ENCODE peak calls at places on chromosomes 6 and 20, in six cellular contexts. H is SK-N-DZ, K is GM12878, A is HFFc6, G is NCI-H774, O is endodermal cell. E is an unnamed sample.

GRCh38 chr20:50120935-50121693 is 8.2 kb upstream of the UBE2V1 start:
- DNase-seq in A (peak), K (no peak), O (peak), G (peak), H (peak), E (peak)

GRCh38 chr6:34207695-34208443 is 28.8 kb upstream of the HMGA1 start:
- DNase-seq in K (no peak), A (no peak), H (no peak), O (no peak), G (no peak), E (no peak)

GRCh38 chr20:23128461-23129125 is 42.5 kb upstream of the CD93 start:
- DNase-seq in O (no peak), A (no peak), K (no peak), H (no peak), G (no peak), E (no peak)

GRCh38 chr20:36775196-36775595 is 1.6 kb upstream of the DSN1 start:
- DNase-seq in G (no peak), K (no peak), H (no peak), A (no peak), O (no peak), E (no peak)

GRCh38 chr6:81216668-81217067 is 535.8 kb downstream of the TENT5A start:
- DNase-seq in K (no peak), G (no peak), O (no peak), A (no peak), H (peak), E (no peak)

GRCh38 chr6:50240986-50241385 is 191.3 kb upstream of the DEFB112 start:
- DNase-seq in O (no peak), K (no peak), G (no peak), H (no peak), A (no peak), E (no peak)

GRCh38 chr6:14092861-14093789 is 24.4 kb upstream of the CD83 start:
- DNase-seq in K (no peak), O (no peak), G (no peak), H (no peak), A (no peak), E (no peak)

GRCh38 chr20:32743237-32744112 is at the start of gene COMMD7:
- DNase-seq in H (peak), K (peak), O (peak), G (peak), A (peak), E (peak)

GRCh38 chr6:45947807-45948206 is 67.9 kb downstream of the CLIC5 start:
- DNase-seq in A (no peak), G (no peak), K (no peak), O (no peak), H (no peak), E (no peak)

GRCh38 chr20:62485062-62485700 is 9.4 kb upstream of the GATA5 start:
- DNase-seq in H (no peak), O (no peak), A (no peak), K (no peak), G (no peak), E (no peak)

GRCh38 chr6:44353336-44353735 is 10.9 kb downstream of the SPATS1 start:
- DNase-seq in A (no peak), O (no peak), G (no peak), K (no peak), H (no peak), E (no peak)

GRCh38 chr20:38730167-38730988 is 6.1 kb downstream of the SLC32A1 start:
- DNase-seq in G (no peak), A (no peak), H (no peak), O (peak), K (no peak), E (no peak)

GRCh38 chr6:71887006-71887743 is 825 bp downstream of the RIMS1 start:
- DNase-seq in G (no peak), H (peak), K (no peak), O (no peak), A (no peak), E (no peak)

GRCh38 chr20:9912858-9913434 is 74.1 kb upstream of the PAK5 start:
- DNase-seq in O (peak), H (peak), G (peak), A (peak), K (no peak), E (peak)

GRCh38 chr6:5095236-5095635 is 10.1 kb downstream of the PPP1R3G start:
- DNase-seq in H (no peak), G (no peak), A (peak), O (no peak), K (peak), E (no peak)

GRCh38 chr6:15259766-15260098 is 13.9 kb downstream of the JARID2 start:
- DNase-seq in A (peak), H (no peak), O (no peak), K (no peak), G (no peak), E (no peak)

GRCh38 chr6:56864171-56864616 is 90.7 kb upstream of the BEND6 start:
- DNase-seq in G (no peak), A (no peak), K (no peak), H (no peak), O (no peak), E (no peak)

GRCh38 chr6:123393333-123393732 is 243.4 kb downstream of the TRDN start:
- DNase-seq in K (no peak), A (no peak), H (peak), G (peak), O (no peak), E (peak)

GRCh38 chr20:32227316-32227715 is 19.6 kb downstream of the POFUT1 start:
- DNase-seq in G (no peak), A (no peak), H (no peak), O (no peak), K (no peak), E (no peak)

GRCh38 chr6:13830803-13831202 is 16.4 kb upstream of the MCUR1 start:
- DNase-seq in A (no peak), O (no peak), G (no peak), K (no peak), H (no peak), E (no peak)

GRCh38 chr6:11282875-11283274 is 50.4 kb upstream of the NEDD9 start:
- DNase-seq in K (no peak), A (no peak), G (no peak), O (no peak), H (no peak), E (no peak)

GRCh38 chr20:24502184-24502583 is 32.8 kb downstream of the SYNDIG1 start:
- DNase-seq in O (no peak), G (no peak), A (peak), H (peak), K (no peak), E (no peak)

GRCh38 chr6:87465041-87465440 is 7.7 kb upstream of the SLC35A1 start:
- DNase-seq in G (no peak), O (no peak), A (no peak), H (no peak), K (no peak), E (no peak)

GRCh38 chr20:47352332-47353223 is 3.9 kb downstream of the ZMYND8 start:
- DNase-seq in O (peak), H (no peak), G (peak), A (no peak), K (no peak), E (no peak)

GRCh38 chr6:33962186-33962585 is 158.4 kb upstream of the MLN start:
- DNase-seq in O (peak), H (no peak), A (peak), K (no peak), G (no peak), E (no peak)

GRCh38 chr6:167795874-167796667 is 30.6 kb upstream of the AFDN start:
- DNase-seq in A (no peak), K (no peak), H (peak), G (no peak), O (no peak), E (no peak)

GRCh38 chr6:39804666-39805065 is 12.5 kb downstream of the DAAM2 start:
- DNase-seq in A (peak), K (no peak), G (no peak), O (no peak), H (no peak), E (no peak)

GRCh38 chr6:142500265-142500786 is 198.5 kb downstream of the ADGRG6 start:
- DNase-seq in O (no peak), H (no peak), A (no peak), K (no peak), G (no peak), E (no peak)

GRCh38 chr6:157535354-157536217 is 154.6 kb downstream of the ZDHHC14 start:
- DNase-seq in O (no peak), G (no peak), A (peak), K (peak), H (no peak), E (no peak)

GRCh38 chr20:3330046-3330741 is 77.3 kb downstream of the DNAAF9 start:
- DNase-seq in H (no peak), G (no peak), K (no peak), O (no peak), A (peak), E (no peak)

GRCh38 chr20:37999526-38000263 is 33.6 kb downstream of the TTI1 start:
- DNase-seq in G (no peak), H (no peak), O (no peak), A (no peak), K (no peak), E (no peak)

GRCh38 chr20:1309439-1309847 is 19.5 kb downstream of the SDCBP2 start:
- DNase-seq in H (peak), O (peak), K (no peak), A (no peak), G (no peak), E (no peak)